ENCODE peak calls at places on chromosome 2, in eight cellular contexts. One of them, this sample, is unnamed.

GRCh38 chr2:85053802-85054201 is 79.4 kb upstream of the TCF7L1 start:
- DNase-seq in kidney epithelial cell: peak
- DNase-seq in M059J: peak
- DNase-seq in AML-193: no peak
- DNase-seq in activated CD4-positive, alpha-beta T cell treated with anti-CD3 and anti-CD28 coated beads for 36 hours: peak
- DNase-seq in DMS153: no peak
- DNase-seq in NCI-H1105: no peak
- DNase-seq in HuH-7: no peak
- DNase-seq in this sample: peak

GRCh38 chr2:5035134-5035533 is 657.0 kb upstream of the SOX11 start:
- DNase-seq in kidney epithelial cell: no peak
- DNase-seq in AML-193: no peak
- DNase-seq in M059J: no peak
- DNase-seq in NCI-H1105: peak
- DNase-seq in DMS153: no peak
- DNase-seq in activated CD4-positive, alpha-beta T cell treated with anti-CD3 and anti-CD28 coated beads for 36 hours: no peak
- DNase-seq in HuH-7: no peak
- DNase-seq in this sample: no peak

GRCh38 chr2:179020156-179020750 is 29.7 kb downstream of the CCDC141 start:
- DNase-seq in M059J: peak
- DNase-seq in NCI-H1105: peak
- DNase-seq in kidney epithelial cell: no peak
- DNase-seq in activated CD4-positive, alpha-beta T cell treated with anti-CD3 and anti-CD28 coated beads for 36 hours: peak
- DNase-seq in AML-193: peak
- DNase-seq in DMS153: peak
- DNase-seq in HuH-7: peak
- DNase-seq in this sample: peak

GRCh38 chr2:8578335-8579244 is 103.3 kb upstream of the ID2 start:
- DNase-seq in DMS153: no peak
- DNase-seq in activated CD4-positive, alpha-beta T cell treated with anti-CD3 and anti-CD28 coated beads for 36 hours: no peak
- DNase-seq in kidney epithelial cell: no peak
- DNase-seq in HuH-7: no peak
- DNase-seq in NCI-H1105: no peak
- DNase-seq in M059J: no peak
- DNase-seq in AML-193: no peak
- DNase-seq in this sample: no peak

GRCh38 chr2:144523606-144524131 is 3.8 kb upstream of the ZEB2 start:
- DNase-seq in DMS153: no peak
- DNase-seq in HuH-7: no peak
- DNase-seq in AML-193: no peak
- DNase-seq in NCI-H1105: no peak
- DNase-seq in M059J: no peak
- DNase-seq in kidney epithelial cell: no peak
- DNase-seq in activated CD4-positive, alpha-beta T cell treated with anti-CD3 and anti-CD28 coated beads for 36 hours: no peak
- DNase-seq in this sample: no peak

GRCh38 chr2:234136461-234136860 is 86.0 kb downstream of the SPP2 start:
- DNase-seq in AML-193: no peak
- DNase-seq in M059J: peak
- DNase-seq in activated CD4-positive, alpha-beta T cell treated with anti-CD3 and anti-CD28 coated beads for 36 hours: peak
- DNase-seq in kidney epithelial cell: peak
- DNase-seq in DMS153: no peak
- DNase-seq in NCI-H1105: no peak
- DNase-seq in HuH-7: no peak
- DNase-seq in this sample: peak

GRCh38 chr2:218266316-218266979 is 3.5 kb downstream of the AAMP start:
- DNase-seq in activated CD4-positive, alpha-beta T cell treated with anti-CD3 and anti-CD28 coated beads for 36 hours: no peak
- DNase-seq in NCI-H1105: no peak
- DNase-seq in M059J: no peak
- DNase-seq in HuH-7: no peak
- DNase-seq in DMS153: no peak
- DNase-seq in kidney epithelial cell: no peak
- DNase-seq in AML-193: no peak
- DNase-seq in this sample: peak

GRCh38 chr2:38122344-38122743 is 46.4 kb upstream of the CYP1B1 start:
- DNase-seq in NCI-H1105: no peak
- DNase-seq in M059J: no peak
- DNase-seq in kidney epithelial cell: no peak
- DNase-seq in DMS153: no peak
- DNase-seq in HuH-7: no peak
- DNase-seq in activated CD4-positive, alpha-beta T cell treated with anti-CD3 and anti-CD28 coated beads for 36 hours: no peak
- DNase-seq in AML-193: no peak
- DNase-seq in this sample: no peak

GRCh38 chr2:226797289-226797988 is 2.2 kb downstream of the IRS1 start:
- DNase-seq in activated CD4-positive, alpha-beta T cell treated with anti-CD3 and anti-CD28 coated beads for 36 hours: peak
- DNase-seq in kidney epithelial cell: no peak
- DNase-seq in HuH-7: no peak
- DNase-seq in DMS153: no peak
- DNase-seq in NCI-H1105: no peak
- DNase-seq in AML-193: no peak
- DNase-seq in M059J: no peak
- DNase-seq in this sample: peak

GRCh38 chr2:238187618-238188548 is 15.6 kb downstream of the ILKAP start:
- DNase-seq in HuH-7: no peak
- DNase-seq in M059J: no peak
- DNase-seq in NCI-H1105: no peak
- DNase-seq in kidney epithelial cell: no peak
- DNase-seq in DMS153: no peak
- DNase-seq in AML-193: no peak
- DNase-seq in activated CD4-positive, alpha-beta T cell treated with anti-CD3 and anti-CD28 coated beads for 36 hours: no peak
- DNase-seq in this sample: no peak

GRCh38 chr2:70724366-70724765 is 43.6 kb downstream of the ADD2 start:
- DNase-seq in AML-193: no peak
- DNase-seq in M059J: no peak
- DNase-seq in DMS153: no peak
- DNase-seq in NCI-H1105: no peak
- DNase-seq in kidney epithelial cell: no peak
- DNase-seq in HuH-7: no peak
- DNase-seq in activated CD4-positive, alpha-beta T cell treated with anti-CD3 and anti-CD28 coated beads for 36 hours: no peak
- DNase-seq in this sample: no peak

GRCh38 chr2:29744976-29745375 is 176.4 kb downstream of the ALK start:
- DNase-seq in HuH-7: no peak
- DNase-seq in DMS153: no peak
- DNase-seq in kidney epithelial cell: no peak
- DNase-seq in NCI-H1105: no peak
- DNase-seq in activated CD4-positive, alpha-beta T cell treated with anti-CD3 and anti-CD28 coated beads for 36 hours: no peak
- DNase-seq in M059J: no peak
- DNase-seq in AML-193: no peak
- DNase-seq in this sample: no peak

GRCh38 chr2:161139098-161139987 is 20.9 kb upstream of the TANK start:
- DNase-seq in activated CD4-positive, alpha-beta T cell treated with anti-CD3 and anti-CD28 coated beads for 36 hours: no peak
- DNase-seq in kidney epithelial cell: no peak
- DNase-seq in NCI-H1105: no peak
- DNase-seq in HuH-7: no peak
- DNase-seq in DMS153: no peak
- DNase-seq in M059J: peak
- DNase-seq in AML-193: peak
- DNase-seq in this sample: no peak

GRCh38 chr2:20326163-20326780 is 24.4 kb downstream of the PUM2 start:
- DNase-seq in kidney epithelial cell: no peak
- DNase-seq in M059J: peak
- DNase-seq in AML-193: peak
- DNase-seq in activated CD4-positive, alpha-beta T cell treated with anti-CD3 and anti-CD28 coated beads for 36 hours: peak
- DNase-seq in DMS153: peak
- DNase-seq in NCI-H1105: peak
- DNase-seq in HuH-7: peak
- DNase-seq in this sample: peak

GRCh38 chr2:160351978-160352377 is 141.6 kb downstream of the RBMS1 start:
- DNase-seq in NCI-H1105: no peak
- DNase-seq in activated CD4-positive, alpha-beta T cell treated with anti-CD3 and anti-CD28 coated beads for 36 hours: no peak
- DNase-seq in DMS153: no peak
- DNase-seq in AML-193: peak
- DNase-seq in kidney epithelial cell: no peak
- DNase-seq in M059J: peak
- DNase-seq in HuH-7: no peak
- DNase-seq in this sample: peak

GRCh38 chr2:230925879-230926765 is 1.1 kb upstream of the GPR55 start:
- DNase-seq in DMS153: no peak
- DNase-seq in NCI-H1105: no peak
- DNase-seq in HuH-7: peak
- DNase-seq in AML-193: peak
- DNase-seq in M059J: no peak
- DNase-seq in kidney epithelial cell: no peak
- DNase-seq in activated CD4-positive, alpha-beta T cell treated with anti-CD3 and anti-CD28 coated beads for 36 hours: peak
- DNase-seq in this sample: no peak

GRCh38 chr2:120586507-120587283 is 149.0 kb upstream of the GLI2 start:
- DNase-seq in kidney epithelial cell: no peak
- DNase-seq in NCI-H1105: no peak
- DNase-seq in activated CD4-positive, alpha-beta T cell treated with anti-CD3 and anti-CD28 coated beads for 36 hours: no peak
- DNase-seq in M059J: no peak
- DNase-seq in DMS153: no peak
- DNase-seq in AML-193: no peak
- DNase-seq in HuH-7: no peak
- DNase-seq in this sample: no peak

GRCh38 chr2:167134381-167135072 is 246.2 kb downstream of the XIRP2 start:
- DNase-seq in kidney epithelial cell: peak
- DNase-seq in DMS153: peak
- DNase-seq in HuH-7: no peak
- DNase-seq in M059J: peak
- DNase-seq in activated CD4-positive, alpha-beta T cell treated with anti-CD3 and anti-CD28 coated beads for 36 hours: no peak
- DNase-seq in NCI-H1105: peak
- DNase-seq in AML-193: no peak
- DNase-seq in this sample: no peak

GRCh38 chr2:188665196-188665595 is 309.0 kb upstream of the COL3A1 start:
- DNase-seq in AML-193: no peak
- DNase-seq in HuH-7: no peak
- DNase-seq in DMS153: no peak
- DNase-seq in M059J: peak
- DNase-seq in NCI-H1105: no peak
- DNase-seq in activated CD4-positive, alpha-beta T cell treated with anti-CD3 and anti-CD28 coated beads for 36 hours: no peak
- DNase-seq in kidney epithelial cell: no peak
- DNase-seq in this sample: no peak

GRCh38 chr2:162245737-162246136 is 2.5 kb upstream of the FAP start:
- DNase-seq in activated CD4-positive, alpha-beta T cell treated with anti-CD3 and anti-CD28 coated beads for 36 hours: no peak
- DNase-seq in M059J: peak
- DNase-seq in kidney epithelial cell: peak
- DNase-seq in AML-193: no peak
- DNase-seq in HuH-7: no peak
- DNase-seq in DMS153: no peak
- DNase-seq in NCI-H1105: no peak
- DNase-seq in this sample: peak

GRCh38 chr2:26911911-26912861 is 58.3 kb upstream of the MAPRE3 start:
- DNase-seq in AML-193: no peak
- DNase-seq in activated CD4-positive, alpha-beta T cell treated with anti-CD3 and anti-CD28 coated beads for 36 hours: no peak
- DNase-seq in NCI-H1105: peak
- DNase-seq in HuH-7: no peak
- DNase-seq in DMS153: no peak
- DNase-seq in kidney epithelial cell: no peak
- DNase-seq in M059J: peak
- DNase-seq in this sample: no peak

GRCh38 chr2:74893332-74893731 is 59.4 kb downstream of the HK2 start:
- DNase-seq in M059J: peak
- DNase-seq in activated CD4-positive, alpha-beta T cell treated with anti-CD3 and anti-CD28 coated beads for 36 hours: no peak
- DNase-seq in NCI-H1105: no peak
- DNase-seq in HuH-7: no peak
- DNase-seq in DMS153: no peak
- DNase-seq in AML-193: no peak
- DNase-seq in kidney epithelial cell: no peak
- DNase-seq in this sample: no peak

GRCh38 chr2:239269173-239269865 is 131.5 kb downstream of the HDAC4 start:
- DNase-seq in AML-193: no peak
- DNase-seq in activated CD4-positive, alpha-beta T cell treated with anti-CD3 and anti-CD28 coated beads for 36 hours: peak
- DNase-seq in HuH-7: no peak
- DNase-seq in DMS153: no peak
- DNase-seq in NCI-H1105: no peak
- DNase-seq in M059J: no peak
- DNase-seq in kidney epithelial cell: no peak
- DNase-seq in this sample: no peak

GRCh38 chr2:233354971-233355574 is 779 bp downstream of the DGKD start:
- DNase-seq in activated CD4-positive, alpha-beta T cell treated with anti-CD3 and anti-CD28 coated beads for 36 hours: peak
- DNase-seq in NCI-H1105: peak
- DNase-seq in DMS153: peak
- DNase-seq in M059J: no peak
- DNase-seq in kidney epithelial cell: no peak
- DNase-seq in HuH-7: no peak
- DNase-seq in AML-193: no peak
- DNase-seq in this sample: peak

GRCh38 chr2:890791-891190 is 59.9 kb upstream of the SNTG2 start:
- DNase-seq in DMS153: no peak
- DNase-seq in activated CD4-positive, alpha-beta T cell treated with anti-CD3 and anti-CD28 coated beads for 36 hours: no peak
- DNase-seq in M059J: peak
- DNase-seq in NCI-H1105: no peak
- DNase-seq in HuH-7: no peak
- DNase-seq in AML-193: no peak
- DNase-seq in kidney epithelial cell: no peak
- DNase-seq in this sample: no peak